ENCODE peak calls at places on chromosomes 11 and 22, in six cellular contexts. V is right lobe of liver; J is hypothalamus; T is activated CD4-positive, CD25-positive, alpha-beta regulatory T cell treated with anti-CD3 and anti-CD28 coated beads, Interleukin-2, amount 50 U/mL, for 72 hours; A is left cardiac atrium; F is amniotic epithelial cell. C is an unnamed sample.

GRCh38 chr11:70468256-70469230 is 70.2 kb downstream of the CTTN start:
- DNase-seq in V (no peak), J (no peak), T (no peak), A (no peak), F (peak; percentile 21), C (no peak)

GRCh38 chr11:117743121-117743815 is 53.7 kb downstream of the DSCAML1 start:
- DNase-seq in V (no peak), J (no peak), T (no peak), A (no peak), F (no peak), C (no peak)

GRCh38 chr11:9137293-9138132 is 46.1 kb upstream of the SCUBE2 start:
- DNase-seq in V (peak; percentile 71), J (peak; percentile 9), T (peak; percentile 78), A (peak; percentile 67), F (peak; percentile 62), C (no peak)

GRCh38 chr22:42001127-42001526 is 2.5 kb downstream of the WBP2NL start:
- DNase-seq in V (no peak), J (no peak), T (no peak), A (no peak), F (peak; percentile 11), C (no peak)

GRCh38 chr11:130213979-130214281 is 54.3 kb downstream of the ST14 start:
- DNase-seq in V (peak; percentile 15), J (no peak), T (no peak), A (no peak), F (no peak), C (no peak)

GRCh38 chr11:122204206-122204605 is 88.2 kb upstream of the BLID start:
- DNase-seq in V (no peak), J (no peak), T (no peak), A (no peak), F (no peak), C (no peak)

GRCh38 chr11:100512475-100512874 is 174.6 kb upstream of the ARHGAP42 start:
- DNase-seq in V (no peak), J (no peak), T (no peak), A (no peak), F (peak; percentile 7), C (no peak)

GRCh38 chr11:1304376-1304775 is 5.1 kb downstream of the TOLLIP start:
- DNase-seq in V (peak; percentile 89), J (no peak), T (no peak), A (no peak), F (peak; percentile 26), C (no peak)